ENCODE peak calls at places on chromosome 5, in five cellular contexts. T, D, E, H and K are unnamed samples. For H3K27me3, the result is how much of the 10 kb centered on the place peaks cover.

GRCh38 chr5:1396029-1396816 is 49.0 kb downstream of the SLC6A3 start:
- DNase-seq in E (no peak), D (no peak), T (peak), H (no peak), K (no peak)

GRCh38 chr5:147223343-147223742 is 11.5 kb upstream of the STK32A start:
- DNase-seq in T (no peak), D (no peak), H (no peak), E (peak), K (no peak)

GRCh38 chr5:64612349-64612961 is 77.8 kb upstream of the SHISAL2B start:
- DNase-seq in E (peak), D (peak), H (no peak), T (no peak), K (peak)

GRCh38 chr5:95878417-95879323 is 56.1 kb upstream of the GLRX start:
- DNase-seq in T (no peak), D (no peak), E (peak), H (no peak), K (no peak)

GRCh38 chr5:14102666-14103065 is 40.5 kb upstream of the TRIO start:
- DNase-seq in T (no peak), H (no peak), D (no peak), E (no peak), K (no peak)

GRCh38 chr5:20445326-20445860 is 457.4 kb upstream of the CDH18 start:
- DNase-seq in D (no peak), H (no peak), T (no peak), E (no peak), K (no peak)

GRCh38 chr5:148776780-148777179 is 49.6 kb upstream of the ADRB2 start:
- DNase-seq in T (no peak), D (no peak), E (peak), H (no peak), K (no peak)

GRCh38 chr5:139178948-139179347 is 19.2 kb downstream of the SIL1 start:
- DNase-seq in D (no peak), E (peak), T (no peak), H (no peak), K (no peak)

GRCh38 chr5:140794594-140795258 is at the start of gene PCDHA2:
- DNase-seq in T (no peak), H (no peak), E (no peak), D (no peak), K (no peak)

GRCh38 chr5:74895906-74896305 is 29.7 kb upstream of the FAM169A start:
- DNase-seq in D (no peak), E (peak), T (no peak), H (no peak), K (no peak)

GRCh38 chr5:110880413-110880812 is 141.6 kb downstream of the SLC25A46 start:
- DNase-seq in D (peak), T (no peak), H (no peak), E (peak), K (peak)

GRCh38 chr5:40428129-40428528 is 251.6 kb upstream of the PTGER4 start:
- DNase-seq in T (peak), D (no peak), H (peak), E (peak), K (no peak)

GRCh38 chr5:180491496-180491895 is 2.7 kb upstream of the CNOT6 start:
- DNase-seq in T (no peak), E (no peak), D (no peak), H (no peak), K (no peak)

GRCh38 chr5:32083981-32084430 is 90.1 kb downstream of the GOLPH3 start:
- DNase-seq in D (no peak), E (no peak), H (no peak), T (no peak), K (no peak)

GRCh38 chr5:113663879-113664278 is 150.4 kb downstream of the YTHDC2 start:
- DNase-seq in H (no peak), E (peak), T (peak), D (peak), K (no peak)

DNA sequence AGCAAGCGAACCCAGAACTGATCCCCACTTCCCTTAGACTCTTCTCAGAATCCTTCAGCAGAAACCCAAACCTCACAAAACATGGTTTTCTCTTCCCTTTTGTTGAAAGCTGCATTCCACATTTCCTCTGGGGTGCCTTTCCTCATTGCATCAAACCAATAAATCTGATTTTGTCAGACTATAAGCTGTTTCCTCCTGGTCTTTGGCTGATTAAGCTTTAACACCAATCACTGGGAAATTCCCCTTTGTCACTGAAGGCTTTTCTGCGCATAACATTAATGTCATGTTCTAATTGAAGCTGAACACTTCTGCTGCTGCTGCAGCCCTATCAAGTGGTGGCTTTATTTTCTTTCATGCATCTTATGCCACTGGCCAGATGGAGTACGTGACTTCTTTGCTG is 201.3 kb upstream of the CHD1 start:
- DNase-seq in H (no peak), E (no peak), T (no peak), D (no peak), K (no peak)
- H3K4me3 ChIP-seq in H (no peak), E (no peak), T (no peak), D (no peak), K (no peak)

GRCh38 chr5:134112726-134113571 is 1.5 kb upstream of the TCF7 start:
- DNase-seq in H (no peak), T (no peak), E (no peak), D (no peak), K (no peak)

GRCh38 chr5:134113572-134113907 is 941 bp upstream of the TCF7 start:
- DNase-seq in T (no peak), H (no peak), D (no peak), E (no peak), K (no peak)

GRCh38 chr5:134113908-134114875 is at the start of gene TCF7:
- DNase-seq in E (peak), H (peak), T (peak), D (peak), K (peak)

GRCh38 chr5:134110382-134110781 is 4.1 kb upstream of the TCF7 start:
- DNase-seq in D (no peak), E (no peak), H (no peak), T (no peak), K (no peak)

DNA sequence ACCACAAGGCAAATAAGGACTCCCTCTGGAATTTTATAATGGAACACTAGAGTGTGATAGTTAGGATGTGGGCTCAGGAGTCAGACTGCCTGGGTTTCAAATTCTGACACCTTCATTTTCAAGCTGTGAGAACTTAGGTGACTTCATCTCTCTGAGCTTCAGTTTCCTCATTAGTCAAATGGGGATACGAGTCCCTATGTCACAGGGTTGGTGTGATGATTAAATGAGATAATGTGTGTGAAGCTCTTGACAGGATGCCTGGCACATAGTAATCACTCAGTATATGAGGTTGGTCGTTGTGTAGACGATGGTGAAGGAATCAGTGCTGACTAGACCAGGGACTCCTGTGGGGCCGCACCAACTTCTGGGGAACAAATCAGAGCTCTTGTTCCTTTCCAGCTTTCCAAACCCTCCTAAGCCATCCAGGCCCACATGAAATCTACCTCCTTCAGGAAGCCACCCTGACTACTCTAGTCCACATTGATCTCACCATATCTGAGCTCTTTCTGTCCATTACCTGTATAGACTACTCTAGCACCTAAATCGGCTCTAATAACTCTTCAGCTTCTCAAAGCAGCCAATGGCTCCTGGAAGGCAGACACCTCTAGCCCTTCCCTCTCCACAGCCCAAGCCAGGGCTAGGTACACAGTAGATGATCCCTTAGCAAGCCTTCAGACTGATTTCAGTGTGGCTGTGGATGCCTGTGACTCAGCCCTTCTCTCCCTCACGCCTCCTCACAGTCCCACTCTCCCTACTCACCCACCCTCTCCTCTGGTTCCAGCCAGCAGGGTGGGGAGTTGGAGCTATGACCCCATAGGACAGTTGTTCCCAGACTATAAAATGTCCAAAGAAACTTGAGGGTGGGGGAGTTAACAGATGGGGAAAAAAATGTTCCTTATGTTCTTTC is 2.5 kb upstream of the TCF7 start:
- DNase-seq in H (no peak), T (no peak), D (no peak), E (peak), K (no peak)
- H3K27me3 ChIP-seq in H (under half), T (under half), D (under half), E (under half), K (under half)

GRCh38 chr5:150441813-150442698 is 7.5 kb downstream of the RPS14 start:
- DNase-seq in T (no peak), D (no peak), H (peak), E (peak), K (no peak)
- H3K27ac ChIP-seq in T (peak), D (no peak), H (peak), E (no peak), K (no peak)

GRCh38 chr5:7852988-7853387 is 2.1 kb upstream of the CFAP90 start:
- DNase-seq in H (no peak), E (no peak), T (no peak), D (no peak), K (no peak)

GRCh38 chr5:7856855-7857254 is 5.9 kb upstream of the CFAP90 start:
- DNase-seq in H (no peak), E (peak), D (no peak), T (no peak), K (no peak)

GRCh38 chr5:7857361-7857760 is 6.4 kb upstream of the CFAP90 start:
- DNase-seq in T (no peak), E (no peak), D (no peak), H (no peak), K (no peak)

GRCh38 chr5:7855611-7856010 is 4.7 kb upstream of the CFAP90 start:
- DNase-seq in E (no peak), H (no peak), T (no peak), D (no peak), K (no peak)

GRCh38 chr5:7857918-7858632 is 7.1 kb upstream of the CFAP90 start:
- DNase-seq in D (no peak), E (peak), H (no peak), T (no peak), K (no peak)
- H3K4me3 ChIP-seq in D (no peak), E (no peak), H (no peak), T (no peak), K (no peak)

DNA sequence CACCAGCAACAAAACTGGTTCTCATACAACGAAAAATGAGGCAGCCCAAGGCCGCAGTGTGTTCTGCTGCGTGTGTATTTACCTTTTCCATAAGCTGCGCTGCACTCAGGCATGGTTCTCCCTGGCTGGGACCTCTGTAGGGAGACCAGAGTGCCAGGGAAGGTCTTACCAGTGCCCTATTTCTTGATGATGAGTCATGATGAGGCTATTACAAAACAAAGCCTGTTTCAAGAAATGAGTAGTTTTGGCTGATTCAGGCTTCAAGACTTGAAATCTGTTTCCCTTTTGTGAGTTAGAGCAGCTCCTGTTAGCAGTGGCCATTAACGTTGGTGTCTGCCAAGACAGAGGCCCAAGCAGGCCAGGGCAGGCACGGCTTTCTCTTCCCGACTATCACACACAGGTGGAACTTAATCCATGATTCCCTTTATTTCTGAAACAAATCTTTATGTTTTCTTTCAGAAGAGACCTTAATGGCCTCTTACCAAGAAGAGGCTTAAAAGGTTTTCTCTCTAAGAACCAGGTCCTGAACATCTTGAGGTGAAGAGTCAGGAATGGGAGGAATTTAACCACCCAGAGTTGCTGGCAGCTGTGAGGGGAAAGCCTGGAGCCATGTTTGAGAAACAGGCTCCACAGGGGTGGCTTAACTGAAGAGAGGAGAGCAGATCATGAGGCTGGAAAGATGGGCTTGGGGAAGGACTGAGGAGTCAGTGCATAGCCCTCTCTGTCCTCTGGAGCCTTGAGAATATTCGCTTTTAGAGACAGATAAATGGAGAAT is 41.4 kb upstream of the TIFAB start:
- DNase-seq in E (peak), D (no peak), T (no peak), H (no peak), K (peak)
- H3K27me3 ChIP-seq in E (under half), D (under half), T (under half), H (under half), K (under half)

GRCh38 chr5:157343842-157344790 is 78.2 kb downstream of the CYFIP2 start:
- DNase-seq in E (no peak), H (peak), T (no peak), D (no peak), K (no peak)
- H3K27ac ChIP-seq in E (no peak), H (peak), T (peak), D (no peak), K (no peak)